ENCODE peak calls at places on chromosomes 1 and 21, in seven cellular contexts. C is Caco-2; U is stimulated activated CD4-positive, alpha-beta T cell treated with anti-CD3 and anti-CD28 coated beads, Interleukin-1b, Interleukin-23, amount 100 ng/mL, for 24 hours; H is osteocyte; A is HCT116; Y is fibroblast of lung; T is left ventricle myocardium inferior. R is an unnamed sample.

GRCh38 chr1:118116401-118116800 is 68.6 kb downstream of the SPAG17 start:
- DNase-seq in C (no peak), T (no peak), Y (peak; percentile 61), H (no peak), U (no peak), A (no peak), R (no peak)

GRCh38 chr21:19874521-19874920 is 1123.7 kb upstream of the NCAM2 start:
- DNase-seq in T (no peak), A (no peak), U (no peak), H (no peak), Y (no peak), C (no peak), R (no peak)

GRCh38 chr1:168728452-168729404 is at the start of gene DPT:
- DNase-seq in U (no peak), Y (peak; percentile 75), H (no peak), C (no peak), T (peak; percentile 61), A (no peak), R (no peak)

GRCh38 chr1:196407358-196408041 is 200.7 kb downstream of the KCNT2 start:
- DNase-seq in Y (peak; percentile 54), C (no peak), T (no peak), H (no peak), A (no peak), U (no peak), R (no peak)

GRCh38 chr1:38151399-38151798 is 104.8 kb upstream of the POU3F1 start:
- DNase-seq in T (no peak), H (no peak), C (no peak), U (no peak), Y (no peak), A (no peak), R (no peak)

GRCh38 chr1:9730096-9730901 is 78.8 kb downstream of the PIK3CD start:
- DNase-seq in U (no peak), A (no peak), H (no peak), C (no peak), T (peak; percentile 56), Y (no peak), R (no peak)

GRCh38 chr1:168867941-168868634 is 139.1 kb upstream of the DPT start:
- DNase-seq in A (no peak), U (no peak), C (no peak), Y (no peak), T (no peak), H (no peak), R (no peak)

GRCh38 chr1:114154963-114155322 is 1.3 kb upstream of the SYT6 start:
- DNase-seq in T (no peak), Y (no peak), C (no peak), A (no peak), H (no peak), U (no peak), R (no peak)

GRCh38 chr1:190250368-190250767 is 227.3 kb downstream of the BRINP3 start:
- DNase-seq in C (no peak), A (no peak), Y (no peak), U (no peak), T (no peak), H (no peak), R (no peak)

GRCh38 chr1:230368363-230368762 is 57.8 kb downstream of the PGBD5 start:
- DNase-seq in Y (no peak), A (no peak), H (no peak), U (no peak), C (no peak), T (no peak), R (no peak)

GRCh38 chr1:53878492-53879105 is 11.0 kb downstream of the YIPF1 start:
- DNase-seq in C (no peak), T (no peak), U (no peak), Y (peak; percentile 80), H (no peak), A (peak; percentile 49), R (no peak)

GRCh38 chr1:47699492-47700220 is 261.8 kb downstream of the FOXD2 start:
- DNase-seq in A (no peak), Y (no peak), H (no peak), U (no peak), C (no peak), T (no peak), R (no peak)

GRCh38 chr1:226987179-226987536 is 47.1 kb downstream of the COQ8A start:
- DNase-seq in H (no peak), Y (no peak), A (no peak), U (no peak), C (no peak), T (no peak), R (peak; percentile 83)

GRCh38 chr1:226660410-226661182 is 78.5 kb downstream of the ITPKB start:
- DNase-seq in A (no peak), Y (no peak), H (no peak), T (peak; percentile 68), C (no peak), U (no peak), R (no peak)

GRCh38 chr1:196309386-196309785 is 298.9 kb downstream of the KCNT2 start:
- DNase-seq in A (peak; percentile 27), U (no peak), H (no peak), T (no peak), C (no peak), Y (peak; percentile 74), R (no peak)

GRCh38 chr1:33137800-33138199 is 44.0 kb downstream of the TRIM62 start:
- DNase-seq in C (no peak), Y (peak; percentile 47), A (no peak), U (peak; percentile 18), T (peak; percentile 44), H (no peak), R (no peak)

GRCh38 chr1:108961752-108962486 is 1.4 kb downstream of the CLCC1 start:
- DNase-seq in H (no peak), C (no peak), A (no peak), T (no peak), Y (no peak), U (no peak), R (no peak)

GRCh38 chr1:187275985-187276580 is 447.3 kb downstream of the PLA2G4A start:
- DNase-seq in T (no peak), C (no peak), Y (peak; percentile 4), A (no peak), H (no peak), U (no peak), R (no peak)

R was measured in esophagus muscularis mucosa.